ENCODE peak calls at places on chromosomes 13 and 19, in five cellular contexts. One of them, this sample, is unnamed.

GRCh38 chr19:12784394-12784870 is 6.9 kb upstream of the JUNB start:
- DNase-seq in adrenal gland: no peak
- DNase-seq in ovary: no peak
- DNase-seq in heart left ventricle: no peak
- DNase-seq in naive thymus-derived CD4-positive, alpha-beta T cell: no peak
- DNase-seq in this sample: peak; percentile 52

GRCh38 chr13:95391325-95391724 is 90.1 kb upstream of the ABCC4 start:
- DNase-seq in ovary: no peak
- DNase-seq in naive thymus-derived CD4-positive, alpha-beta T cell: no peak
- DNase-seq in heart left ventricle: no peak
- DNase-seq in adrenal gland: no peak
- DNase-seq in this sample: no peak

GRCh38 chr13:84641491-84641890 is 759.2 kb upstream of the SLITRK1 start:
- DNase-seq in ovary: no peak
- DNase-seq in heart left ventricle: no peak
- DNase-seq in adrenal gland: no peak
- DNase-seq in naive thymus-derived CD4-positive, alpha-beta T cell: no peak
- DNase-seq in this sample: peak; percentile 56

GRCh38 chr13:114124921-114125320 is 7.5 kb downstream of the RASA3 start:
- DNase-seq in adrenal gland: no peak
- DNase-seq in naive thymus-derived CD4-positive, alpha-beta T cell: no peak
- DNase-seq in heart left ventricle: no peak
- DNase-seq in ovary: no peak
- DNase-seq in this sample: peak; percentile 86

GRCh38 chr19:43581467-43581866 is 5.9 kb downstream of the PINLYP start:
- DNase-seq in adrenal gland: peak; percentile 56
- DNase-seq in ovary: no peak
- DNase-seq in naive thymus-derived CD4-positive, alpha-beta T cell: no peak
- DNase-seq in heart left ventricle: no peak
- DNase-seq in this sample: no peak

GRCh38 chr19:18385675-18386542 is at the start of gene GDF15:
- DNase-seq in adrenal gland: peak; percentile 50
- DNase-seq in ovary: peak; percentile 61
- DNase-seq in naive thymus-derived CD4-positive, alpha-beta T cell: no peak
- DNase-seq in heart left ventricle: peak; percentile 46
- DNase-seq in this sample: peak; percentile 78

GRCh38 chr13:111880185-111880584 is 186.8 kb upstream of the SOX1 start:
- DNase-seq in ovary: no peak
- DNase-seq in naive thymus-derived CD4-positive, alpha-beta T cell: no peak
- DNase-seq in adrenal gland: no peak
- DNase-seq in heart left ventricle: no peak
- DNase-seq in this sample: no peak

GRCh38 chr13:83327091-83327490 is 555.2 kb downstream of the SLITRK1 start:
- DNase-seq in adrenal gland: no peak
- DNase-seq in naive thymus-derived CD4-positive, alpha-beta T cell: no peak
- DNase-seq in ovary: no peak
- DNase-seq in heart left ventricle: no peak
- DNase-seq in this sample: peak; percentile 3

GRCh38 chr13:29162638-29163037 is 342.5 kb downstream of the MTUS2 start:
- DNase-seq in naive thymus-derived CD4-positive, alpha-beta T cell: no peak
- DNase-seq in heart left ventricle: no peak
- DNase-seq in ovary: no peak
- DNase-seq in adrenal gland: no peak
- DNase-seq in this sample: peak; percentile 56

GRCh38 chr19:497861-498590 is 1.7 kb downstream of the MADCAM1 start:
- DNase-seq in adrenal gland: no peak
- DNase-seq in naive thymus-derived CD4-positive, alpha-beta T cell: no peak
- DNase-seq in ovary: no peak
- DNase-seq in heart left ventricle: peak; percentile 14
- DNase-seq in this sample: no peak

GRCh38 chr13:24341439-24341838 is 32.1 kb downstream of the C1QTNF9 start:
- DNase-seq in naive thymus-derived CD4-positive, alpha-beta T cell: no peak
- DNase-seq in heart left ventricle: no peak
- DNase-seq in ovary: no peak
- DNase-seq in adrenal gland: no peak
- DNase-seq in this sample: peak; percentile 34

GRCh38 chr13:109741966-109742365 is 44.4 kb downstream of the IRS2 start:
- DNase-seq in ovary: no peak
- DNase-seq in naive thymus-derived CD4-positive, alpha-beta T cell: no peak
- DNase-seq in heart left ventricle: no peak
- DNase-seq in adrenal gland: no peak
- DNase-seq in this sample: no peak

GRCh38 chr13:104645786-104646185 is 1579.6 kb upstream of the SLC10A2 start:
- DNase-seq in adrenal gland: no peak
- DNase-seq in naive thymus-derived CD4-positive, alpha-beta T cell: no peak
- DNase-seq in ovary: no peak
- DNase-seq in heart left ventricle: no peak
- DNase-seq in this sample: no peak

GRCh38 chr13:35164324-35164932 is 222.4 kb downstream of the NBEA start:
- DNase-seq in naive thymus-derived CD4-positive, alpha-beta T cell: no peak
- DNase-seq in adrenal gland: no peak
- DNase-seq in heart left ventricle: no peak
- DNase-seq in ovary: no peak
- DNase-seq in this sample: peak; percentile 61

GRCh38 chr13:27535546-27535945 is 84.8 kb downstream of the LNX2 start:
- DNase-seq in adrenal gland: no peak
- DNase-seq in heart left ventricle: no peak
- DNase-seq in ovary: no peak
- DNase-seq in naive thymus-derived CD4-positive, alpha-beta T cell: no peak
- DNase-seq in this sample: no peak

GRCh38 chr19:12783226-12783848 is 7.9 kb upstream of the JUNB start:
- DNase-seq in naive thymus-derived CD4-positive, alpha-beta T cell: no peak
- DNase-seq in heart left ventricle: no peak
- DNase-seq in ovary: no peak
- DNase-seq in adrenal gland: no peak
- DNase-seq in this sample: peak; percentile 42

GRCh38 chr19:11451942-11452813 is 16.7 kb downstream of the PRKCSH start:
- DNase-seq in naive thymus-derived CD4-positive, alpha-beta T cell: no peak
- DNase-seq in ovary: no peak
- DNase-seq in adrenal gland: no peak
- DNase-seq in heart left ventricle: no peak
- DNase-seq in this sample: no peak

GRCh38 chr19:39692166-39692565 is 12.1 kb upstream of the LGALS14 start:
- DNase-seq in adrenal gland: no peak
- DNase-seq in ovary: no peak
- DNase-seq in naive thymus-derived CD4-positive, alpha-beta T cell: no peak
- DNase-seq in heart left ventricle: no peak
- DNase-seq in this sample: no peak

GRCh38 chr19:48896191-48896720 is 2.3 kb downstream of the TULP2 start:
- DNase-seq in heart left ventricle: peak; percentile 62
- DNase-seq in ovary: peak; percentile 88
- DNase-seq in adrenal gland: peak; percentile 49
- DNase-seq in naive thymus-derived CD4-positive, alpha-beta T cell: no peak
- DNase-seq in this sample: peak; percentile 64

GRCh38 chr13:98444381-98444780 is 132.5 kb downstream of the STK24 start:
- DNase-seq in ovary: no peak
- DNase-seq in naive thymus-derived CD4-positive, alpha-beta T cell: no peak
- DNase-seq in adrenal gland: no peak
- DNase-seq in heart left ventricle: no peak
- DNase-seq in this sample: no peak

GRCh38 chr13:50456111-50456510 is 387.4 kb downstream of the DLEU7 start:
- DNase-seq in heart left ventricle: no peak
- DNase-seq in ovary: no peak
- DNase-seq in adrenal gland: no peak
- DNase-seq in naive thymus-derived CD4-positive, alpha-beta T cell: no peak
- DNase-seq in this sample: no peak

DNA sequence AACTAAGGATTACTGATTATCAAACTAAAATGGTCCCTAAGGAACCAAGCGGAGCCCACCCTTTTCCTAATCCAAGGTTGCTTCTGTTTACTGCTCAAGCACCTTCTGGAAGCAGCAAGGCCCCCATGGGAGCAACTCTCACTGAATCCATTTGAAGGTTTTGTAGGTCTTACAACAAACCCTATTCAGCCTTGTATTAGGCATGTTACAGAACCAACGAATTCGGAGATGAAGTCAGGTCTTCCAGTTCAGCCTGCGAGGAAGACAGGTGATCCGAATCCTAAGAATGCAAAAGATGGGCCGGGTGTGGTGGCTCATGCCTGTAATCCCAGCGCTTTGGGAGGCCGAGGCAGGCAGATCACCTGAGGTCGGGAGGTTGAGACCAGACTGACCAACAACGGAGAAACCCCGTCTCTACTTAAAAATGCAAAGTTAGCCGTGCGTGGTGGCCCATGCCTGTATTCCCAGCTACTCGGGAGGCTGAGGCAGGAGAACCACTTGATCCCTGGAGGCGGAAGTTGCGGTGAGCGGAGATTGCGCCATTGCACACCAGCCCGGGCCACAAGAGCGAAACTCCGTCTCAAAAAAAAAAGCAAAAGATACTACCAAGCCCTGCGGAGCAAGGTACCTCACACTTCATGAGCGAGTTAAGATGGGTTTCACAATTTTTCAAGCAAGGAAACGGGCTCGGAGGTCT is 744 bp downstream of the ZAR1L start:
- DNase-seq in heart left ventricle: peak; percentile 55
- DNase-seq in adrenal gland: peak; percentile 48
- DNase-seq in naive thymus-derived CD4-positive, alpha-beta T cell: no peak
- DNase-seq in ovary: peak; percentile 53
- DNase-seq in this sample: no peak
- H3K27ac ChIP-seq in heart left ventricle: peak overlapping the region; percentile 93
- H3K27ac ChIP-seq in adrenal gland: peak overlapping the region; percentile 95
- H3K27ac ChIP-seq in naive thymus-derived CD4-positive, alpha-beta T cell: peak overlapping the region; percentile 99
- H3K27ac ChIP-seq in ovary: peak overlapping the region; percentile 45
- H3K27ac ChIP-seq in this sample: peak overlapping the region; percentile 93

GRCh38 chr19:8460516-8461298 is 15.9 kb downstream of the HNRNPM start:
- DNase-seq in naive thymus-derived CD4-positive, alpha-beta T cell: no peak
- DNase-seq in ovary: no peak
- DNase-seq in heart left ventricle: no peak
- DNase-seq in adrenal gland: no peak
- DNase-seq in this sample: peak; percentile 61
- H3K36me3 ChIP-seq in naive thymus-derived CD4-positive, alpha-beta T cell: peaks cover 90% of the 10 kb centered on the region
- H3K36me3 ChIP-seq in ovary: no peaks in the 10 kb centered on the region
- H3K36me3 ChIP-seq in heart left ventricle: peaks cover 17% of the 10 kb centered on the region
- H3K36me3 ChIP-seq in adrenal gland: no peaks in the 10 kb centered on the region
- H3K36me3 ChIP-seq in this sample: peaks cover 11% of the 10 kb centered on the region

GRCh38 chr13:64688893-64689677 is 2541.1 kb downstream of the PCDH9 start:
- DNase-seq in adrenal gland: no peak
- DNase-seq in naive thymus-derived CD4-positive, alpha-beta T cell: no peak
- DNase-seq in ovary: no peak
- DNase-seq in heart left ventricle: no peak
- DNase-seq in this sample: peak; percentile 52

GRCh38 chr13:64680739-64681138 is 2549.4 kb downstream of the PCDH9 start:
- DNase-seq in naive thymus-derived CD4-positive, alpha-beta T cell: no peak
- DNase-seq in heart left ventricle: no peak
- DNase-seq in ovary: no peak
- DNase-seq in adrenal gland: no peak
- DNase-seq in this sample: no peak

GRCh38 chr13:64684685-64685431 is 2545.3 kb downstream of the PCDH9 start:
- DNase-seq in naive thymus-derived CD4-positive, alpha-beta T cell: no peak
- DNase-seq in heart left ventricle: no peak
- DNase-seq in ovary: no peak
- DNase-seq in adrenal gland: no peak
- DNase-seq in this sample: peak; percentile 66

GRCh38 chr13:64684108-64684507 is 2546.0 kb downstream of the PCDH9 start:
- DNase-seq in ovary: no peak
- DNase-seq in adrenal gland: no peak
- DNase-seq in naive thymus-derived CD4-positive, alpha-beta T cell: no peak
- DNase-seq in heart left ventricle: no peak
- DNase-seq in this sample: no peak
- H3K27ac ChIP-seq in ovary: no peak overlapping the region
- H3K27ac ChIP-seq in adrenal gland: no peak overlapping the region
- H3K27ac ChIP-seq in naive thymus-derived CD4-positive, alpha-beta T cell: no peak overlapping the region
- H3K27ac ChIP-seq in heart left ventricle: no peak overlapping the region
- H3K27ac ChIP-seq in this sample: peak overlapping the region; percentile 67

DNA sequence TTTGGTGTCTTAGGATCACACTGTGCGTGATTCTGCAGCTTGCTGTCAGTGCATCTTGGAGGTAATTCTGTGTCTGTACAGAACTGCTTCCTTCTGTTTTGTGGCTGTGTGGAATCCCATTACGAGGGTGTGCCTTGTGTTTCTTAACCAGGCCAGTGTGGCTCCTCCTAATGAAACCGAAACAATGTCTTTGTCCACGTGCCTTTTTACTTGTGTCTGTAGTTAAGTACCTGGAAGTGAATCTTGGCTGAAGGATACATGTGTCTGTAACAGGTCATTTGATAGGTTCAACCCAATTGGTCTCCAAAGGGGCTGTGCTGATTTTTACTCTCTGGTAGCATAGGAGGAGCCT is 13.1 kb downstream of the NOP53 start:
- DNase-seq in ovary: no peak
- DNase-seq in heart left ventricle: no peak
- DNase-seq in adrenal gland: no peak
- DNase-seq in naive thymus-derived CD4-positive, alpha-beta T cell: no peak
- DNase-seq in this sample: no peak
- H3K36me3 ChIP-seq in ovary: no peaks in the 10 kb centered on the region
- H3K36me3 ChIP-seq in heart left ventricle: peaks cover 29% of the 10 kb centered on the region
- H3K36me3 ChIP-seq in adrenal gland: no peaks in the 10 kb centered on the region
- H3K36me3 ChIP-seq in naive thymus-derived CD4-positive, alpha-beta T cell: peaks cover 54% of the 10 kb centered on the region
- H3K36me3 ChIP-seq in this sample: peaks cover 22% of the 10 kb centered on the region

GRCh38 chr19:29504454-29504853 is 21.3 kb upstream of the VSTM2B start:
- DNase-seq in naive thymus-derived CD4-positive, alpha-beta T cell: no peak
- DNase-seq in heart left ventricle: no peak
- DNase-seq in ovary: peak; percentile 15
- DNase-seq in adrenal gland: no peak
- DNase-seq in this sample: no peak
- H3K27ac ChIP-seq in naive thymus-derived CD4-positive, alpha-beta T cell: no peak overlapping the region
- H3K27ac ChIP-seq in heart left ventricle: no peak overlapping the region
- H3K27ac ChIP-seq in ovary: no peak overlapping the region
- H3K27ac ChIP-seq in adrenal gland: no peak overlapping the region
- H3K27ac ChIP-seq in this sample: no peak overlapping the region

DNA sequence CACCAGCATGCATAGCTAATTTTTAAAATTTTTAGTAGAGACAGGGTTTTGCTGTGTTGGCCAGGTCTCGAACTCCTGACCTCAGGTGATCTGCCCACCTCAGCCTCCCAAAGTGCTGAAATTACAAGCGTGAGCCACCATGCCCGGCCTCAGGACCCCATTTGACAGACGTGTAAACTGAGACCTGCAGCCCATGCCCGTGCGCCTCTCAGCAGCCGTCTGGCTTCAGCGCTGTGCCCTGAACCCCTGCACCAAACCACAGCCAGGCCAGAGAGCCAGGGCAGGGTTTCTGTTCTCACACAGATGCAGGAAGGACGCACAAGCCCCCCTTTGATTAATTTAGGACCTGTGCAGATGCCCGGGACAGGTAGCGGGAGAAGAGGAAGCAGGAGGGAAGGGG is 7.3 kb upstream of the FFAR1 start:
- DNase-seq in ovary: no peak
- DNase-seq in naive thymus-derived CD4-positive, alpha-beta T cell: no peak
- DNase-seq in heart left ventricle: no peak
- DNase-seq in adrenal gland: no peak
- DNase-seq in this sample: no peak
- H3K36me3 ChIP-seq in ovary: no peaks in the 10 kb centered on the region
- H3K36me3 ChIP-seq in naive thymus-derived CD4-positive, alpha-beta T cell: no peaks in the 10 kb centered on the region
- H3K36me3 ChIP-seq in heart left ventricle: no peaks in the 10 kb centered on the region
- H3K36me3 ChIP-seq in adrenal gland: no peaks in the 10 kb centered on the region
- H3K36me3 ChIP-seq in this sample: no peaks in the 10 kb centered on the region

This sample was measured in GM23248.